ENCODE peak calls at places on chromosomes 12 and 14, in four cellular contexts. C is stimulated activated CD8-positive, alpha-beta memory T cell treated with anti-CD3 and anti-CD28 coated beads, Interleukin-4, amount 100 ng/mL, for 1 hour; Y is activated CD8-positive, alpha-beta memory T cell treated with anti-CD3 and anti-CD28 coated beads, Interleukin-2, amount 50 U/mL, for 48 hours; T is NCI-H1694 treated with DMSO at 0.1 percent for 48 hours. M is an unnamed sample.

GRCh38 chr12:67892289-67892688 is 97.0 kb upstream of the IFNG-AS1 start:
- DNase-seq in T (peak), C (no peak), Y (no peak), M (no peak)

GRCh38 chr14:69776875-69777453 is 10.0 kb downstream of the SRSF5 start:
- DNase-seq in Y (no peak), T (no peak), C (no peak), M (no peak)

GRCh38 chr12:119835068-119835467 is 42.1 kb downstream of the CIT start:
- DNase-seq in C (no peak), T (no peak), Y (no peak), M (peak)

GRCh38 chr14:99524804-99525698 is 43.8 kb downstream of the CCNK start:
- DNase-seq in T (peak), C (no peak), Y (no peak), M (peak)

GRCh38 chr12:104632724-104633181 is 176.0 kb downstream of the CHST11 start:
- DNase-seq in C (no peak), Y (no peak), T (no peak), M (no peak)

GRCh38 chr12:108816652-108817335 is 40.6 kb downstream of the SSH1 start:
- DNase-seq in Y (no peak), C (no peak), T (peak), M (no peak)

GRCh38 chr12:12734561-12735071 is 17.4 kb downstream of the CDKN1B start:
- DNase-seq in Y (no peak), T (no peak), C (no peak), M (no peak)

GRCh38 chr12:13102481-13103195 is 829 bp downstream of the GSG1 start:
- DNase-seq in C (no peak), Y (no peak), T (no peak), M (no peak)

GRCh38 chr12:18828987-18829386 is 91.1 kb downstream of the CAPZA3 start:
- DNase-seq in Y (no peak), C (no peak), T (no peak), M (no peak)

GRCh38 chr12:105461276-105461975 is 130.9 kb downstream of the C12orf75 start:
- DNase-seq in C (no peak), T (no peak), Y (no peak), M (no peak)

GRCh38 chr14:68947802-68948201 is 31.3 kb downstream of the ACTN1 start:
- DNase-seq in T (no peak), Y (no peak), C (no peak), M (no peak)

GRCh38 chr12:93868771-93869170 is 191.6 kb downstream of the CRADD start:
- DNase-seq in C (no peak), Y (no peak), T (no peak), M (no peak)

GRCh38 chr12:66661357-66661756 is 17.5 kb downstream of the GRIP1 start:
- DNase-seq in C (no peak), T (no peak), Y (no peak), M (no peak)

M was measured in H7.